ENCODE peak calls at places on chromosomes 4 and X, in seven cellular contexts. K is IMR-90; W is upper lobe of right lung; Z is CD4-positive, alpha-beta T cell; D is astrocyte; N is fibroblast of lung; C is sigmoid colon. R is an unnamed sample. For H3K9me3, the result is how much of the 10 kb centered on the place peaks cover.

GRCh38 chr4:158350161-158350560 is 139.9 kb downstream of the TMEM144 start:
- DNase-seq in K (no peak), W (no peak), Z (no peak), D (no peak), N (no peak), C (no peak), R (no peak)

GRCh38 chrX:634306-634958 is 3.8 kb downstream of the SHOX start:
- DNase-seq in K (no peak), W (no peak), Z (no peak), D (no peak), N (no peak), C (peak), R (no peak)

GRCh38 chrX:11953615-11954014 is 184.7 kb upstream of the FRMPD4 start:
- DNase-seq in K (peak), W (no peak), Z (no peak), D (peak), N (peak), C (no peak), R (no peak)

GRCh38 chrX:19625612-19626011 is 110.3 kb upstream of the MAP3K15 start:
- DNase-seq in K (no peak), W (no peak), Z (no peak), D (peak), N (peak), C (no peak), R (peak)

GRCh38 chr4:57109847-57110634 is at the start of gene IGFBP7:
- DNase-seq in K (no peak), W (peak), Z (no peak), D (no peak), N (peak), C (peak), R (no peak)

GRCh38 chrX:138925330-138925729 is 213.8 kb upstream of the FGF13 start:
- DNase-seq in K (peak), W (no peak), Z (no peak), D (peak), N (peak), C (no peak), R (no peak)

GRCh38 chrX:40809210-40809609 is 73.9 kb upstream of the MED14 start:
- DNase-seq in K (peak), W (no peak), Z (no peak), D (peak), N (peak), C (no peak), R (no peak)

GRCh38 chr4:106414366-106414765 is 45.8 kb upstream of the GIMD1 start:
- DNase-seq in K (no peak), W (no peak), Z (no peak), D (peak), N (peak), C (no peak), R (no peak)

GRCh38 chr4:85708468-85708867 is 233.5 kb downstream of the ARHGAP24 start:
- DNase-seq in K (no peak), W (no peak), Z (no peak), D (no peak), N (no peak), C (no peak), R (no peak)

GRCh38 chr4:80215449-80216052 is 18.2 kb downstream of the PRDM8 start:
- DNase-seq in K (peak), W (no peak), Z (no peak), D (peak), N (peak), C (no peak), R (no peak)

GRCh38 chrX:102517331-102517730 is 792 bp upstream of the TMSB15A start:
- DNase-seq in K (peak), W (no peak), Z (no peak), D (no peak), N (peak), C (no peak), R (no peak)

DNA sequence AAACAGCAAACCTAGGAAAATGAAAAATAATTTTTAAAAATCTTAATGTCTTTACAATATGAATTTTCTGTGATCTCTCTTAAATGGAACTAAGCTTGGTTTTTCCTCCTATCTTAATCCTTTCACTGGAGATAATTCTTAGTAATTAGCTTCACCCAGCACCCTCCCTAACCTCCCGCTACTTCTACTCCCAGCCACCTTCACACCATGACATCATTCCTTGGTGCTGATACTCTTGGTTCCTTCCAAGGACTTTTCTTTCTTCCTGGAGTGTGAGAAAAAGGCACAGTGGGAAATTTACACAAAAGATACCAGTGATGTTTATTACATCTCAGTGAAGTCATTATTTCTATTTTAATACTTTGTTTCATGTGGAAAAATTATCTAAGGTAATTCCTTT is 163.6 kb upstream of the PLAC1 start:
- DNase-seq in K (peak), W (no peak), Z (no peak), D (no peak), N (no peak), C (no peak), R (no peak)
- H3K27ac ChIP-seq in K (no peak), W (no peak), Z (no peak), D (no peak), N (peak), C (no peak), R (no peak)

GRCh38 chrX:43939187-43939926 is 33.8 kb downstream of the NDP start:
- DNase-seq in K (peak), W (no peak), Z (no peak), D (peak), N (peak), C (no peak), R (no peak)
- TF ChIP-seq CTCF in K (no peak), W (no peak), Z (no peak), D (no peak), N (no peak), C (no peak), R (no peak)

GRCh38 chr4:138935-139334 is 14.6 kb downstream of the ZNF718 start:
- DNase-seq in K (no peak), W (no peak), Z (no peak), D (no peak), N (no peak), C (no peak), R (no peak)
- H3K9me3 ChIP-seq in K (under half), W (half or more), Z (half or more), D (under half), N (under half), C (under half), R (half or more)

DNA sequence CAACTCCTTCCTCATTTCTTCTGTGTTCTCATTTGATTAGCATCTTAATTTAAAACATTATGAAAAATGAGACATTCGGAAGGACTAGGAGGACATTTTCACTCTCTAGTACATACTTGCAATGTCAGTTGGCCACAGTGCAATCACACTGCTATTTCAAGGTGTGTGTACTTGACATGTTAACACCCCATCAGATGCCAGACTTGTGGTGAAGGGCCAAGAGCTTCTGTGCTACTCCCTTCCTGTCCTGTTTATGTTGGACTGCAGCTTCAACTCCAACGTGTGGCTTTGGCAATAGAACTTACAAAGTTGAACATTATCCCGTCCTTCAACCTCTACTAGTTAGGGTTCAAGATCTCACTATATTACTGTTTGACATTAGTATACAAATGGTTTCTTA is 221.0 kb downstream of the PALLD start:
- DNase-seq in K (peak), W (no peak), Z (no peak), D (peak), N (peak), C (no peak), R (no peak)
- H3K27ac ChIP-seq in K (no peak), W (peak), Z (no peak), D (no peak), N (no peak), C (peak), R (no peak)

GRCh38 chrX:68650491-68650890 is 3.0 kb downstream of the STARD8 start:
- DNase-seq in K (peak), W (no peak), Z (no peak), D (peak), N (peak), C (no peak), R (no peak)

GRCh38 chrX:68652327-68652930 is 5.0 kb downstream of the STARD8 start:
- DNase-seq in K (peak), W (no peak), Z (no peak), D (peak), N (peak), C (no peak), R (no peak)

GRCh38 chrX:68646421-68646820 is 1.0 kb upstream of the STARD8 start:
- DNase-seq in K (no peak), W (no peak), Z (no peak), D (no peak), N (no peak), C (no peak), R (no peak)

GRCh38 chrX:68648960-68649359 is 1.5 kb downstream of the STARD8 start:
- DNase-seq in K (peak), W (no peak), Z (no peak), D (peak), N (peak), C (no peak), R (no peak)

GRCh38 chrX:68647156-68647957 is at the start of gene STARD8:
- DNase-seq in K (peak), W (peak), Z (no peak), D (peak), N (peak), C (no peak), R (no peak)
- TF ChIP-seq CTCF in K (no peak), W (no peak), Z (no peak), D (no peak), N (no peak), C (no peak), R (no peak)

DNA sequence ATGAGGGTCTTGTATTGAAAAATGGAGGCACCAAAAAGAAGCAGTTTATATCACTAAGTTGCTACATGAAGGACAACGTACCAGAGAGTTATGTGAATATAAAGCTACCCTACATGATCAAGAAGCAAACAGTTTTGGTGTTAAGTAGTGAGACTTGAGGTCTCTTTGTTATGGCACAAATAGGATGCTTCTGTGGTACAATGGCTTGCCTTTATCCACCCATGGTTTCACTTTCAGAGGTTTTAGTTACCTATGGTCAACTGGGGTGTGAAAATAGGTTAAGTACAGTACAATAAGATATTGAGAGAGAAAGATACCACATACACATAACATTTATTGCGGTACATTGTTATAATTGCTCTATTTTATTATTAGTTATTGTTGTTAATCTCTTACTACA is 229.2 kb upstream of the SLIT2 start:
- DNase-seq in K (no peak), W (no peak), Z (no peak), D (no peak), N (no peak), C (no peak), R (no peak)
- H3K9me3 ChIP-seq in K (under half), W (under half), Z (under half), D (under half), N (under half), C (under half), R (under half)

GRCh38 chrX:107678957-107679740 is 50.8 kb downstream of the PRPS1 start:
- DNase-seq in K (peak), W (peak), Z (peak), D (peak), N (peak), C (peak), R (peak)
- H3K27ac ChIP-seq in K (no peak), W (peak), Z (peak), D (no peak), N (no peak), C (peak), R (peak)

GRCh38 chrX:143788265-143788664 is 67.7 kb upstream of the SPANXN2 start:
- DNase-seq in K (no peak), W (no peak), Z (no peak), D (no peak), N (peak), C (no peak), R (no peak)
- TF ChIP-seq CTCF in K (peak), W (peak), Z (no peak), D (peak), N (no peak), C (no peak), R (no peak)